ENCODE peak calls at places on chromosomes 3 and 15, in ten cellular contexts. One of them, this sample, is unnamed.

GRCh38 chr3:134327594-134327975 is 46.7 kb downstream of the AMOTL2 start:
- DNase-seq in GM23338: no peak
- DNase-seq in GDM1: no peak
- DNase-seq in foreskin fibroblast: peak
- DNase-seq in activated T-cell treated with anti-CD3 and anti-CD28 coated beads, Interleukin-2, amount 50 U/mL, for 72 hours: no peak
- DNase-seq in HL-60: no peak
- DNase-seq in stimulated activated CD8-positive, alpha-beta memory T cell treated with anti-CD3 and anti-CD28 coated beads, Interleukin-15, amount 100 ng/mL, for 24 hours: no peak
- DNase-seq in right cardiac atrium: no peak
- DNase-seq in NCI-H69: no peak
- DNase-seq in A549: peak
- DNase-seq in this sample: no peak

GRCh38 chr15:60414016-60414682 is 16.4 kb upstream of the ANXA2 start:
- DNase-seq in NCI-H69: no peak
- DNase-seq in A549: peak
- DNase-seq in right cardiac atrium: no peak
- DNase-seq in GM23338: no peak
- DNase-seq in foreskin fibroblast: no peak
- DNase-seq in HL-60: no peak
- DNase-seq in GDM1: no peak
- DNase-seq in activated T-cell treated with anti-CD3 and anti-CD28 coated beads, Interleukin-2, amount 50 U/mL, for 72 hours: no peak
- DNase-seq in stimulated activated CD8-positive, alpha-beta memory T cell treated with anti-CD3 and anti-CD28 coated beads, Interleukin-15, amount 100 ng/mL, for 24 hours: no peak
- DNase-seq in this sample: peak

GRCh38 chr3:119257654-119258410 is 17.2 kb upstream of the B4GALT4 start:
- DNase-seq in right cardiac atrium: no peak
- DNase-seq in GDM1: no peak
- DNase-seq in HL-60: no peak
- DNase-seq in foreskin fibroblast: no peak
- DNase-seq in activated T-cell treated with anti-CD3 and anti-CD28 coated beads, Interleukin-2, amount 50 U/mL, for 72 hours: no peak
- DNase-seq in NCI-H69: no peak
- DNase-seq in GM23338: no peak
- DNase-seq in stimulated activated CD8-positive, alpha-beta memory T cell treated with anti-CD3 and anti-CD28 coated beads, Interleukin-15, amount 100 ng/mL, for 24 hours: no peak
- DNase-seq in A549: peak
- DNase-seq in this sample: peak

GRCh38 chr3:19149388-19149787 is 1.1 kb downstream of the KCNH8 start:
- DNase-seq in stimulated activated CD8-positive, alpha-beta memory T cell treated with anti-CD3 and anti-CD28 coated beads, Interleukin-15, amount 100 ng/mL, for 24 hours: no peak
- DNase-seq in HL-60: no peak
- DNase-seq in A549: peak
- DNase-seq in NCI-H69: peak
- DNase-seq in foreskin fibroblast: no peak
- DNase-seq in right cardiac atrium: no peak
- DNase-seq in GM23338: peak
- DNase-seq in GDM1: peak
- DNase-seq in activated T-cell treated with anti-CD3 and anti-CD28 coated beads, Interleukin-2, amount 50 U/mL, for 72 hours: peak
- DNase-seq in this sample: peak

GRCh38 chr3:66991478-66991877 is 6.6 kb upstream of the KBTBD8 start:
- DNase-seq in GM23338: no peak
- DNase-seq in stimulated activated CD8-positive, alpha-beta memory T cell treated with anti-CD3 and anti-CD28 coated beads, Interleukin-15, amount 100 ng/mL, for 24 hours: no peak
- DNase-seq in GDM1: no peak
- DNase-seq in NCI-H69: no peak
- DNase-seq in A549: peak
- DNase-seq in activated T-cell treated with anti-CD3 and anti-CD28 coated beads, Interleukin-2, amount 50 U/mL, for 72 hours: no peak
- DNase-seq in HL-60: peak
- DNase-seq in foreskin fibroblast: peak
- DNase-seq in right cardiac atrium: no peak
- DNase-seq in this sample: peak

GRCh38 chr3:14890470-14890869 is 56.9 kb upstream of the NR2C2 start:
- DNase-seq in activated T-cell treated with anti-CD3 and anti-CD28 coated beads, Interleukin-2, amount 50 U/mL, for 72 hours: no peak
- DNase-seq in A549: no peak
- DNase-seq in right cardiac atrium: no peak
- DNase-seq in NCI-H69: no peak
- DNase-seq in foreskin fibroblast: peak
- DNase-seq in HL-60: no peak
- DNase-seq in stimulated activated CD8-positive, alpha-beta memory T cell treated with anti-CD3 and anti-CD28 coated beads, Interleukin-15, amount 100 ng/mL, for 24 hours: no peak
- DNase-seq in GDM1: no peak
- DNase-seq in GM23338: no peak
- DNase-seq in this sample: no peak

GRCh38 chr3:182794806-182795369 is 1.6 kb downstream of the ATP11B start:
- DNase-seq in foreskin fibroblast: no peak
- DNase-seq in right cardiac atrium: no peak
- DNase-seq in NCI-H69: no peak
- DNase-seq in activated T-cell treated with anti-CD3 and anti-CD28 coated beads, Interleukin-2, amount 50 U/mL, for 72 hours: no peak
- DNase-seq in stimulated activated CD8-positive, alpha-beta memory T cell treated with anti-CD3 and anti-CD28 coated beads, Interleukin-15, amount 100 ng/mL, for 24 hours: no peak
- DNase-seq in HL-60: no peak
- DNase-seq in A549: no peak
- DNase-seq in GM23338: no peak
- DNase-seq in GDM1: no peak
- DNase-seq in this sample: no peak

GRCh38 chr3:109572298-109572697 is 235.0 kb upstream of the DPPA4 start:
- DNase-seq in activated T-cell treated with anti-CD3 and anti-CD28 coated beads, Interleukin-2, amount 50 U/mL, for 72 hours: no peak
- DNase-seq in HL-60: no peak
- DNase-seq in GM23338: no peak
- DNase-seq in GDM1: no peak
- DNase-seq in NCI-H69: no peak
- DNase-seq in foreskin fibroblast: no peak
- DNase-seq in right cardiac atrium: no peak
- DNase-seq in stimulated activated CD8-positive, alpha-beta memory T cell treated with anti-CD3 and anti-CD28 coated beads, Interleukin-15, amount 100 ng/mL, for 24 hours: no peak
- DNase-seq in A549: no peak
- DNase-seq in this sample: no peak

GRCh38 chr3:173584834-173585831 is 187.6 kb downstream of the NLGN1 start:
- DNase-seq in A549: peak
- DNase-seq in GM23338: peak
- DNase-seq in GDM1: no peak
- DNase-seq in HL-60: no peak
- DNase-seq in foreskin fibroblast: peak
- DNase-seq in stimulated activated CD8-positive, alpha-beta memory T cell treated with anti-CD3 and anti-CD28 coated beads, Interleukin-15, amount 100 ng/mL, for 24 hours: no peak
- DNase-seq in NCI-H69: peak
- DNase-seq in activated T-cell treated with anti-CD3 and anti-CD28 coated beads, Interleukin-2, amount 50 U/mL, for 72 hours: no peak
- DNase-seq in right cardiac atrium: peak
- DNase-seq in this sample: peak

GRCh38 chr15:36817776-36818175 is 238.3 kb downstream of the CDIN1 start:
- DNase-seq in stimulated activated CD8-positive, alpha-beta memory T cell treated with anti-CD3 and anti-CD28 coated beads, Interleukin-15, amount 100 ng/mL, for 24 hours: no peak
- DNase-seq in HL-60: no peak
- DNase-seq in GDM1: no peak
- DNase-seq in GM23338: no peak
- DNase-seq in foreskin fibroblast: no peak
- DNase-seq in A549: no peak
- DNase-seq in right cardiac atrium: no peak
- DNase-seq in NCI-H69: no peak
- DNase-seq in activated T-cell treated with anti-CD3 and anti-CD28 coated beads, Interleukin-2, amount 50 U/mL, for 72 hours: no peak
- DNase-seq in this sample: no peak

GRCh38 chr15:53962646-53963561 is 15.3 kb upstream of the UNC13C start:
- DNase-seq in GDM1: no peak
- DNase-seq in right cardiac atrium: peak
- DNase-seq in A549: peak
- DNase-seq in activated T-cell treated with anti-CD3 and anti-CD28 coated beads, Interleukin-2, amount 50 U/mL, for 72 hours: peak
- DNase-seq in GM23338: peak
- DNase-seq in stimulated activated CD8-positive, alpha-beta memory T cell treated with anti-CD3 and anti-CD28 coated beads, Interleukin-15, amount 100 ng/mL, for 24 hours: no peak
- DNase-seq in HL-60: no peak
- DNase-seq in NCI-H69: peak
- DNase-seq in foreskin fibroblast: no peak
- DNase-seq in this sample: peak

GRCh38 chr15:88243895-88244787 is 12.4 kb downstream of the NTRK3 start:
- DNase-seq in stimulated activated CD8-positive, alpha-beta memory T cell treated with anti-CD3 and anti-CD28 coated beads, Interleukin-15, amount 100 ng/mL, for 24 hours: no peak
- DNase-seq in NCI-H69: peak
- DNase-seq in activated T-cell treated with anti-CD3 and anti-CD28 coated beads, Interleukin-2, amount 50 U/mL, for 72 hours: peak
- DNase-seq in right cardiac atrium: no peak
- DNase-seq in GM23338: peak
- DNase-seq in HL-60: no peak
- DNase-seq in A549: peak
- DNase-seq in foreskin fibroblast: no peak
- DNase-seq in GDM1: peak
- DNase-seq in this sample: peak

GRCh38 chr3:33749546-33750215 is 31.6 kb upstream of the CLASP2 start:
- DNase-seq in A549: no peak
- DNase-seq in stimulated activated CD8-positive, alpha-beta memory T cell treated with anti-CD3 and anti-CD28 coated beads, Interleukin-15, amount 100 ng/mL, for 24 hours: no peak
- DNase-seq in GM23338: no peak
- DNase-seq in activated T-cell treated with anti-CD3 and anti-CD28 coated beads, Interleukin-2, amount 50 U/mL, for 72 hours: no peak
- DNase-seq in GDM1: peak
- DNase-seq in foreskin fibroblast: peak
- DNase-seq in NCI-H69: no peak
- DNase-seq in right cardiac atrium: no peak
- DNase-seq in HL-60: peak
- DNase-seq in this sample: no peak

GRCh38 chr3:3560566-3561336 is 238.5 kb upstream of the LRRN1 start:
- DNase-seq in right cardiac atrium: no peak
- DNase-seq in stimulated activated CD8-positive, alpha-beta memory T cell treated with anti-CD3 and anti-CD28 coated beads, Interleukin-15, amount 100 ng/mL, for 24 hours: no peak
- DNase-seq in HL-60: no peak
- DNase-seq in NCI-H69: no peak
- DNase-seq in A549: no peak
- DNase-seq in GM23338: no peak
- DNase-seq in GDM1: no peak
- DNase-seq in activated T-cell treated with anti-CD3 and anti-CD28 coated beads, Interleukin-2, amount 50 U/mL, for 72 hours: no peak
- DNase-seq in foreskin fibroblast: no peak
- DNase-seq in this sample: no peak

GRCh38 chr3:13106308-13106970 is 33.2 kb upstream of the IQSEC1 start:
- DNase-seq in activated T-cell treated with anti-CD3 and anti-CD28 coated beads, Interleukin-2, amount 50 U/mL, for 72 hours: no peak
- DNase-seq in right cardiac atrium: no peak
- DNase-seq in A549: peak
- DNase-seq in NCI-H69: peak
- DNase-seq in stimulated activated CD8-positive, alpha-beta memory T cell treated with anti-CD3 and anti-CD28 coated beads, Interleukin-15, amount 100 ng/mL, for 24 hours: no peak
- DNase-seq in GM23338: no peak
- DNase-seq in GDM1: no peak
- DNase-seq in HL-60: no peak
- DNase-seq in foreskin fibroblast: peak
- DNase-seq in this sample: peak

GRCh38 chr15:57865294-57865693 is 158.8 kb downstream of the POLR2M start:
- DNase-seq in HL-60: no peak
- DNase-seq in NCI-H69: peak
- DNase-seq in A549: peak
- DNase-seq in foreskin fibroblast: no peak
- DNase-seq in stimulated activated CD8-positive, alpha-beta memory T cell treated with anti-CD3 and anti-CD28 coated beads, Interleukin-15, amount 100 ng/mL, for 24 hours: no peak
- DNase-seq in activated T-cell treated with anti-CD3 and anti-CD28 coated beads, Interleukin-2, amount 50 U/mL, for 72 hours: no peak
- DNase-seq in GM23338: peak
- DNase-seq in GDM1: no peak
- DNase-seq in right cardiac atrium: no peak
- DNase-seq in this sample: peak

GRCh38 chr3:85483986-85484385 is 525.2 kb downstream of the CADM2 start:
- DNase-seq in NCI-H69: no peak
- DNase-seq in GM23338: no peak
- DNase-seq in GDM1: no peak
- DNase-seq in A549: no peak
- DNase-seq in HL-60: no peak
- DNase-seq in right cardiac atrium: no peak
- DNase-seq in stimulated activated CD8-positive, alpha-beta memory T cell treated with anti-CD3 and anti-CD28 coated beads, Interleukin-15, amount 100 ng/mL, for 24 hours: no peak
- DNase-seq in activated T-cell treated with anti-CD3 and anti-CD28 coated beads, Interleukin-2, amount 50 U/mL, for 72 hours: no peak
- DNase-seq in foreskin fibroblast: no peak
- DNase-seq in this sample: no peak

GRCh38 chr15:70274255-70274654 is 176.5 kb upstream of the TLE3 start:
- DNase-seq in GDM1: no peak
- DNase-seq in A549: no peak
- DNase-seq in NCI-H69: no peak
- DNase-seq in GM23338: no peak
- DNase-seq in activated T-cell treated with anti-CD3 and anti-CD28 coated beads, Interleukin-2, amount 50 U/mL, for 72 hours: no peak
- DNase-seq in stimulated activated CD8-positive, alpha-beta memory T cell treated with anti-CD3 and anti-CD28 coated beads, Interleukin-15, amount 100 ng/mL, for 24 hours: no peak
- DNase-seq in foreskin fibroblast: no peak
- DNase-seq in HL-60: no peak
- DNase-seq in right cardiac atrium: no peak
- DNase-seq in this sample: no peak

GRCh38 chr3:25473246-25473645 is 45.2 kb downstream of the RARB start:
- DNase-seq in foreskin fibroblast: no peak
- DNase-seq in HL-60: no peak
- DNase-seq in A549: no peak
- DNase-seq in GM23338: no peak
- DNase-seq in NCI-H69: peak
- DNase-seq in GDM1: no peak
- DNase-seq in activated T-cell treated with anti-CD3 and anti-CD28 coated beads, Interleukin-2, amount 50 U/mL, for 72 hours: no peak
- DNase-seq in stimulated activated CD8-positive, alpha-beta memory T cell treated with anti-CD3 and anti-CD28 coated beads, Interleukin-15, amount 100 ng/mL, for 24 hours: no peak
- DNase-seq in right cardiac atrium: no peak
- DNase-seq in this sample: no peak

GRCh38 chr3:10957976-10958749 is 34.4 kb upstream of the SLC6A1 start:
- DNase-seq in GDM1: no peak
- DNase-seq in NCI-H69: peak
- DNase-seq in HL-60: no peak
- DNase-seq in GM23338: no peak
- DNase-seq in stimulated activated CD8-positive, alpha-beta memory T cell treated with anti-CD3 and anti-CD28 coated beads, Interleukin-15, amount 100 ng/mL, for 24 hours: no peak
- DNase-seq in right cardiac atrium: peak
- DNase-seq in activated T-cell treated with anti-CD3 and anti-CD28 coated beads, Interleukin-2, amount 50 U/mL, for 72 hours: no peak
- DNase-seq in foreskin fibroblast: no peak
- DNase-seq in A549: no peak
- DNase-seq in this sample: peak

GRCh38 chr3:160641675-160642330 is 35.2 kb upstream of the ARL14 start:
- DNase-seq in NCI-H69: no peak
- DNase-seq in activated T-cell treated with anti-CD3 and anti-CD28 coated beads, Interleukin-2, amount 50 U/mL, for 72 hours: no peak
- DNase-seq in foreskin fibroblast: peak
- DNase-seq in stimulated activated CD8-positive, alpha-beta memory T cell treated with anti-CD3 and anti-CD28 coated beads, Interleukin-15, amount 100 ng/mL, for 24 hours: no peak
- DNase-seq in GDM1: no peak
- DNase-seq in A549: no peak
- DNase-seq in GM23338: no peak
- DNase-seq in HL-60: no peak
- DNase-seq in right cardiac atrium: no peak
- DNase-seq in this sample: no peak

GRCh38 chr15:51401872-51402517 is 60.5 kb downstream of the GLDN start:
- DNase-seq in activated T-cell treated with anti-CD3 and anti-CD28 coated beads, Interleukin-2, amount 50 U/mL, for 72 hours: no peak
- DNase-seq in right cardiac atrium: peak
- DNase-seq in A549: peak
- DNase-seq in stimulated activated CD8-positive, alpha-beta memory T cell treated with anti-CD3 and anti-CD28 coated beads, Interleukin-15, amount 100 ng/mL, for 24 hours: no peak
- DNase-seq in foreskin fibroblast: peak
- DNase-seq in GM23338: peak
- DNase-seq in HL-60: peak
- DNase-seq in NCI-H69: peak
- DNase-seq in GDM1: no peak
- DNase-seq in this sample: peak

GRCh38 chr3:30749230-30749629 is 142.8 kb downstream of the TGFBR2 start:
- DNase-seq in GM23338: no peak
- DNase-seq in right cardiac atrium: no peak
- DNase-seq in foreskin fibroblast: no peak
- DNase-seq in NCI-H69: no peak
- DNase-seq in A549: no peak
- DNase-seq in GDM1: no peak
- DNase-seq in HL-60: no peak
- DNase-seq in activated T-cell treated with anti-CD3 and anti-CD28 coated beads, Interleukin-2, amount 50 U/mL, for 72 hours: no peak
- DNase-seq in stimulated activated CD8-positive, alpha-beta memory T cell treated with anti-CD3 and anti-CD28 coated beads, Interleukin-15, amount 100 ng/mL, for 24 hours: no peak
- DNase-seq in this sample: no peak

GRCh38 chr15:67902579-67902979 is 62.7 kb upstream of the RNU6-1 start:
- DNase-seq in HL-60: no peak
- DNase-seq in A549: no peak
- DNase-seq in right cardiac atrium: no peak
- DNase-seq in activated T-cell treated with anti-CD3 and anti-CD28 coated beads, Interleukin-2, amount 50 U/mL, for 72 hours: no peak
- DNase-seq in foreskin fibroblast: no peak
- DNase-seq in stimulated activated CD8-positive, alpha-beta memory T cell treated with anti-CD3 and anti-CD28 coated beads, Interleukin-15, amount 100 ng/mL, for 24 hours: no peak
- DNase-seq in NCI-H69: no peak
- DNase-seq in GDM1: no peak
- DNase-seq in GM23338: no peak
- DNase-seq in this sample: no peak

GRCh38 chr3:24493951-24494615 is 567 bp downstream of the THRB start:
- DNase-seq in GDM1: no peak
- DNase-seq in A549: peak
- DNase-seq in GM23338: peak
- DNase-seq in stimulated activated CD8-positive, alpha-beta memory T cell treated with anti-CD3 and anti-CD28 coated beads, Interleukin-15, amount 100 ng/mL, for 24 hours: no peak
- DNase-seq in HL-60: no peak
- DNase-seq in right cardiac atrium: peak
- DNase-seq in NCI-H69: peak
- DNase-seq in foreskin fibroblast: no peak
- DNase-seq in activated T-cell treated with anti-CD3 and anti-CD28 coated beads, Interleukin-2, amount 50 U/mL, for 72 hours: no peak
- DNase-seq in this sample: peak

GRCh38 chr3:66164155-66164554 is 56.6 kb upstream of the SLC25A26 start:
- DNase-seq in activated T-cell treated with anti-CD3 and anti-CD28 coated beads, Interleukin-2, amount 50 U/mL, for 72 hours: no peak
- DNase-seq in NCI-H69: no peak
- DNase-seq in right cardiac atrium: no peak
- DNase-seq in GDM1: no peak
- DNase-seq in GM23338: no peak
- DNase-seq in A549: no peak
- DNase-seq in HL-60: no peak
- DNase-seq in stimulated activated CD8-positive, alpha-beta memory T cell treated with anti-CD3 and anti-CD28 coated beads, Interleukin-15, amount 100 ng/mL, for 24 hours: no peak
- DNase-seq in foreskin fibroblast: no peak
- DNase-seq in this sample: no peak

GRCh38 chr15:75232252-75232813 is 25.8 kb upstream of the GOLGA6C start:
- DNase-seq in NCI-H69: no peak
- DNase-seq in GM23338: no peak
- DNase-seq in right cardiac atrium: no peak
- DNase-seq in stimulated activated CD8-positive, alpha-beta memory T cell treated with anti-CD3 and anti-CD28 coated beads, Interleukin-15, amount 100 ng/mL, for 24 hours: no peak
- DNase-seq in foreskin fibroblast: no peak
- DNase-seq in HL-60: no peak
- DNase-seq in activated T-cell treated with anti-CD3 and anti-CD28 coated beads, Interleukin-2, amount 50 U/mL, for 72 hours: no peak
- DNase-seq in A549: no peak
- DNase-seq in GDM1: no peak
- DNase-seq in this sample: no peak

GRCh38 chr3:172107403-172107802 is 68.0 kb downstream of the FNDC3B start:
- DNase-seq in GM23338: no peak
- DNase-seq in foreskin fibroblast: peak
- DNase-seq in GDM1: no peak
- DNase-seq in HL-60: no peak
- DNase-seq in A549: no peak
- DNase-seq in right cardiac atrium: no peak
- DNase-seq in activated T-cell treated with anti-CD3 and anti-CD28 coated beads, Interleukin-2, amount 50 U/mL, for 72 hours: peak
- DNase-seq in NCI-H69: no peak
- DNase-seq in stimulated activated CD8-positive, alpha-beta memory T cell treated with anti-CD3 and anti-CD28 coated beads, Interleukin-15, amount 100 ng/mL, for 24 hours: no peak
- DNase-seq in this sample: no peak

This sample was measured in DMS53.